ENCODE peak calls at places on chromosomes 1 and 21, in nine cellular contexts. One of them, this sample, is unnamed.

GRCh38 chr1:70142120-70142519 is 63.3 kb downstream of the LRRC40 start:
- DNase-seq in heart left ventricle: no peak
- DNase-seq in left kidney: peak
- DNase-seq in Daoy: no peak
- DNase-seq in left cardiac atrium: no peak
- DNase-seq in activated T-helper 9 cell treated with anti-CD3 and anti-CD28 coated beads, Interleukin-2, amount 50 U/mL, for 16 hours: no peak
- DNase-seq in Calu3: no peak
- DNase-seq in RWPE1: no peak
- DNase-seq in foreskin fibroblast: peak
- DNase-seq in this sample: no peak

GRCh38 chr1:74437035-74437434 is 75.4 kb downstream of the LRRC53 start:
- DNase-seq in heart left ventricle: no peak
- DNase-seq in left kidney: no peak
- DNase-seq in Daoy: no peak
- DNase-seq in left cardiac atrium: no peak
- DNase-seq in activated T-helper 9 cell treated with anti-CD3 and anti-CD28 coated beads, Interleukin-2, amount 50 U/mL, for 16 hours: no peak
- DNase-seq in Calu3: no peak
- DNase-seq in RWPE1: no peak
- DNase-seq in foreskin fibroblast: no peak
- DNase-seq in this sample: no peak

GRCh38 chr1:72757843-72758242 is 475.5 kb upstream of the NEGR1 start:
- DNase-seq in heart left ventricle: no peak
- DNase-seq in left kidney: no peak
- DNase-seq in Daoy: no peak
- DNase-seq in left cardiac atrium: no peak
- DNase-seq in activated T-helper 9 cell treated with anti-CD3 and anti-CD28 coated beads, Interleukin-2, amount 50 U/mL, for 16 hours: no peak
- DNase-seq in Calu3: no peak
- DNase-seq in RWPE1: no peak
- DNase-seq in foreskin fibroblast: no peak
- DNase-seq in this sample: no peak

GRCh38 chr1:196131691-196132090 is 476.5 kb downstream of the KCNT2 start:
- DNase-seq in heart left ventricle: no peak
- DNase-seq in left kidney: no peak
- DNase-seq in Daoy: no peak
- DNase-seq in left cardiac atrium: no peak
- DNase-seq in activated T-helper 9 cell treated with anti-CD3 and anti-CD28 coated beads, Interleukin-2, amount 50 U/mL, for 16 hours: no peak
- DNase-seq in Calu3: no peak
- DNase-seq in RWPE1: no peak
- DNase-seq in foreskin fibroblast: no peak
- DNase-seq in this sample: no peak

GRCh38 chr1:2386636-2387611 is 4.4 kb downstream of the MORN1 start:
- DNase-seq in heart left ventricle: no peak
- DNase-seq in left kidney: no peak
- DNase-seq in Daoy: no peak
- DNase-seq in left cardiac atrium: peak
- DNase-seq in activated T-helper 9 cell treated with anti-CD3 and anti-CD28 coated beads, Interleukin-2, amount 50 U/mL, for 16 hours: no peak
- DNase-seq in Calu3: no peak
- DNase-seq in RWPE1: no peak
- DNase-seq in foreskin fibroblast: no peak
- DNase-seq in this sample: no peak

GRCh38 chr1:9194024-9194423 is 40.5 kb upstream of the H6PD start:
- DNase-seq in heart left ventricle: no peak
- DNase-seq in left kidney: no peak
- DNase-seq in Daoy: no peak
- DNase-seq in left cardiac atrium: no peak
- DNase-seq in activated T-helper 9 cell treated with anti-CD3 and anti-CD28 coated beads, Interleukin-2, amount 50 U/mL, for 16 hours: no peak
- DNase-seq in Calu3: peak
- DNase-seq in RWPE1: no peak
- DNase-seq in foreskin fibroblast: no peak
- DNase-seq in this sample: no peak

GRCh38 chr1:218711021-218711420 is 365.9 kb downstream of the TGFB2 start:
- DNase-seq in heart left ventricle: no peak
- DNase-seq in left kidney: no peak
- DNase-seq in Daoy: peak
- DNase-seq in left cardiac atrium: no peak
- DNase-seq in activated T-helper 9 cell treated with anti-CD3 and anti-CD28 coated beads, Interleukin-2, amount 50 U/mL, for 16 hours: no peak
- DNase-seq in Calu3: no peak
- DNase-seq in RWPE1: peak
- DNase-seq in foreskin fibroblast: no peak
- DNase-seq in this sample: no peak

GRCh38 chr1:232793944-232794343 is 11.3 kb upstream of the MAP10 start:
- DNase-seq in heart left ventricle: no peak
- DNase-seq in left kidney: peak
- DNase-seq in Daoy: peak
- DNase-seq in left cardiac atrium: no peak
- DNase-seq in activated T-helper 9 cell treated with anti-CD3 and anti-CD28 coated beads, Interleukin-2, amount 50 U/mL, for 16 hours: no peak
- DNase-seq in Calu3: peak
- DNase-seq in RWPE1: peak
- DNase-seq in foreskin fibroblast: peak
- DNase-seq in this sample: peak

GRCh38 chr1:197838836-197839235 is 63.6 kb upstream of the DENND1B start:
- DNase-seq in heart left ventricle: no peak
- DNase-seq in left kidney: no peak
- DNase-seq in Daoy: peak
- DNase-seq in left cardiac atrium: no peak
- DNase-seq in activated T-helper 9 cell treated with anti-CD3 and anti-CD28 coated beads, Interleukin-2, amount 50 U/mL, for 16 hours: no peak
- DNase-seq in Calu3: no peak
- DNase-seq in RWPE1: peak
- DNase-seq in foreskin fibroblast: peak
- DNase-seq in this sample: no peak

GRCh38 chr1:46172321-46172720 is 2.6 kb upstream of the TSPAN1 start:
- DNase-seq in heart left ventricle: no peak
- DNase-seq in left kidney: no peak
- DNase-seq in Daoy: no peak
- DNase-seq in left cardiac atrium: no peak
- DNase-seq in activated T-helper 9 cell treated with anti-CD3 and anti-CD28 coated beads, Interleukin-2, amount 50 U/mL, for 16 hours: no peak
- DNase-seq in Calu3: peak
- DNase-seq in RWPE1: no peak
- DNase-seq in foreskin fibroblast: no peak
- DNase-seq in this sample: no peak

GRCh38 chr21:31502537-31503143 is 156.9 kb upstream of the SOD1 start:
- DNase-seq in heart left ventricle: no peak
- DNase-seq in left kidney: no peak
- DNase-seq in Daoy: no peak
- DNase-seq in left cardiac atrium: no peak
- DNase-seq in activated T-helper 9 cell treated with anti-CD3 and anti-CD28 coated beads, Interleukin-2, amount 50 U/mL, for 16 hours: no peak
- DNase-seq in Calu3: no peak
- DNase-seq in RWPE1: no peak
- DNase-seq in foreskin fibroblast: no peak
- DNase-seq in this sample: no peak

GRCh38 chr1:201408176-201408814 is 9.2 kb upstream of the LAD1 start:
- DNase-seq in heart left ventricle: peak
- DNase-seq in left kidney: peak
- DNase-seq in Daoy: peak
- DNase-seq in left cardiac atrium: peak
- DNase-seq in activated T-helper 9 cell treated with anti-CD3 and anti-CD28 coated beads, Interleukin-2, amount 50 U/mL, for 16 hours: peak
- DNase-seq in Calu3: peak
- DNase-seq in RWPE1: peak
- DNase-seq in foreskin fibroblast: peak
- DNase-seq in this sample: peak

GRCh38 chr1:170853302-170853701 is 82.0 kb upstream of the MROH9 start:
- DNase-seq in heart left ventricle: no peak
- DNase-seq in left kidney: no peak
- DNase-seq in Daoy: no peak
- DNase-seq in left cardiac atrium: no peak
- DNase-seq in activated T-helper 9 cell treated with anti-CD3 and anti-CD28 coated beads, Interleukin-2, amount 50 U/mL, for 16 hours: no peak
- DNase-seq in Calu3: no peak
- DNase-seq in RWPE1: no peak
- DNase-seq in foreskin fibroblast: no peak
- DNase-seq in this sample: no peak

GRCh38 chr1:197067457-197067818 is 378 bp upstream of the F13B start:
- DNase-seq in heart left ventricle: no peak
- DNase-seq in left kidney: no peak
- DNase-seq in Daoy: no peak
- DNase-seq in left cardiac atrium: no peak
- DNase-seq in activated T-helper 9 cell treated with anti-CD3 and anti-CD28 coated beads, Interleukin-2, amount 50 U/mL, for 16 hours: no peak
- DNase-seq in Calu3: no peak
- DNase-seq in RWPE1: no peak
- DNase-seq in foreskin fibroblast: no peak
- DNase-seq in this sample: no peak

GRCh38 chr1:230196077-230196476 is 129.0 kb downstream of the GALNT2 start:
- DNase-seq in heart left ventricle: no peak
- DNase-seq in left kidney: no peak
- DNase-seq in Daoy: no peak
- DNase-seq in left cardiac atrium: no peak
- DNase-seq in activated T-helper 9 cell treated with anti-CD3 and anti-CD28 coated beads, Interleukin-2, amount 50 U/mL, for 16 hours: no peak
- DNase-seq in Calu3: no peak
- DNase-seq in RWPE1: no peak
- DNase-seq in foreskin fibroblast: no peak
- DNase-seq in this sample: no peak

GRCh38 chr1:2865000-2865399 is 63.5 kb upstream of the TTC34 start:
- DNase-seq in heart left ventricle: no peak
- DNase-seq in left kidney: no peak
- DNase-seq in Daoy: no peak
- DNase-seq in left cardiac atrium: peak
- DNase-seq in activated T-helper 9 cell treated with anti-CD3 and anti-CD28 coated beads, Interleukin-2, amount 50 U/mL, for 16 hours: no peak
- DNase-seq in Calu3: no peak
- DNase-seq in RWPE1: no peak
- DNase-seq in foreskin fibroblast: no peak
- DNase-seq in this sample: no peak

GRCh38 chr1:180270767-180271639 is 40.9 kb downstream of the LHX4 start:
- DNase-seq in heart left ventricle: peak
- DNase-seq in left kidney: peak
- DNase-seq in Daoy: peak
- DNase-seq in left cardiac atrium: no peak
- DNase-seq in activated T-helper 9 cell treated with anti-CD3 and anti-CD28 coated beads, Interleukin-2, amount 50 U/mL, for 16 hours: no peak
- DNase-seq in Calu3: no peak
- DNase-seq in RWPE1: peak
- DNase-seq in foreskin fibroblast: peak
- DNase-seq in this sample: no peak

GRCh38 chr1:62294211-62294610 is 25.0 kb downstream of the KANK4 start:
- DNase-seq in heart left ventricle: no peak
- DNase-seq in left kidney: peak
- DNase-seq in Daoy: peak
- DNase-seq in left cardiac atrium: no peak
- DNase-seq in activated T-helper 9 cell treated with anti-CD3 and anti-CD28 coated beads, Interleukin-2, amount 50 U/mL, for 16 hours: no peak
- DNase-seq in Calu3: peak
- DNase-seq in RWPE1: peak
- DNase-seq in foreskin fibroblast: no peak
- DNase-seq in this sample: no peak

GRCh38 chr1:94257451-94257850 is 20.1 kb upstream of the ARHGAP29 start:
- DNase-seq in heart left ventricle: no peak
- DNase-seq in left kidney: no peak
- DNase-seq in Daoy: no peak
- DNase-seq in left cardiac atrium: no peak
- DNase-seq in activated T-helper 9 cell treated with anti-CD3 and anti-CD28 coated beads, Interleukin-2, amount 50 U/mL, for 16 hours: no peak
- DNase-seq in Calu3: no peak
- DNase-seq in RWPE1: no peak
- DNase-seq in foreskin fibroblast: no peak
- DNase-seq in this sample: no peak

GRCh38 chr1:116966791-116967190 is 34.8 kb upstream of the CD101 start:
- DNase-seq in heart left ventricle: no peak
- DNase-seq in left kidney: no peak
- DNase-seq in Daoy: peak
- DNase-seq in left cardiac atrium: no peak
- DNase-seq in activated T-helper 9 cell treated with anti-CD3 and anti-CD28 coated beads, Interleukin-2, amount 50 U/mL, for 16 hours: no peak
- DNase-seq in Calu3: no peak
- DNase-seq in RWPE1: no peak
- DNase-seq in foreskin fibroblast: no peak
- DNase-seq in this sample: no peak

GRCh38 chr1:58836396-58836795 is 52.5 kb upstream of the JUN start:
- DNase-seq in heart left ventricle: no peak
- DNase-seq in left kidney: no peak
- DNase-seq in Daoy: no peak
- DNase-seq in left cardiac atrium: no peak
- DNase-seq in activated T-helper 9 cell treated with anti-CD3 and anti-CD28 coated beads, Interleukin-2, amount 50 U/mL, for 16 hours: no peak
- DNase-seq in Calu3: no peak
- DNase-seq in RWPE1: no peak
- DNase-seq in foreskin fibroblast: no peak
- DNase-seq in this sample: no peak

GRCh38 chr1:107829083-107829771 is 135.8 kb downstream of the VAV3 start:
- DNase-seq in heart left ventricle: no peak
- DNase-seq in left kidney: no peak
- DNase-seq in Daoy: peak
- DNase-seq in left cardiac atrium: no peak
- DNase-seq in activated T-helper 9 cell treated with anti-CD3 and anti-CD28 coated beads, Interleukin-2, amount 50 U/mL, for 16 hours: no peak
- DNase-seq in Calu3: no peak
- DNase-seq in RWPE1: no peak
- DNase-seq in foreskin fibroblast: no peak
- DNase-seq in this sample: no peak

GRCh38 chr1:8197493-8198282 is 120.2 kb upstream of the SLC45A1 start:
- DNase-seq in heart left ventricle: no peak
- DNase-seq in left kidney: no peak
- DNase-seq in Daoy: peak
- DNase-seq in left cardiac atrium: peak
- DNase-seq in activated T-helper 9 cell treated with anti-CD3 and anti-CD28 coated beads, Interleukin-2, amount 50 U/mL, for 16 hours: no peak
- DNase-seq in Calu3: peak
- DNase-seq in RWPE1: peak
- DNase-seq in foreskin fibroblast: peak
- DNase-seq in this sample: peak

GRCh38 chr1:48675251-48675650 is 101.4 kb downstream of the BEND5 start:
- DNase-seq in heart left ventricle: no peak
- DNase-seq in left kidney: no peak
- DNase-seq in Daoy: peak
- DNase-seq in left cardiac atrium: no peak
- DNase-seq in activated T-helper 9 cell treated with anti-CD3 and anti-CD28 coated beads, Interleukin-2, amount 50 U/mL, for 16 hours: no peak
- DNase-seq in Calu3: no peak
- DNase-seq in RWPE1: no peak
- DNase-seq in foreskin fibroblast: no peak
- DNase-seq in this sample: no peak

GRCh38 chr1:23100074-23100748 is 68.4 kb downstream of the LUZP1 start:
- DNase-seq in heart left ventricle: no peak
- DNase-seq in left kidney: peak
- DNase-seq in Daoy: peak
- DNase-seq in left cardiac atrium: no peak
- DNase-seq in activated T-helper 9 cell treated with anti-CD3 and anti-CD28 coated beads, Interleukin-2, amount 50 U/mL, for 16 hours: no peak
- DNase-seq in Calu3: no peak
- DNase-seq in RWPE1: peak
- DNase-seq in foreskin fibroblast: peak
- DNase-seq in this sample: peak

GRCh38 chr1:226443439-226443838 is 35.5 kb upstream of the PARP1 start:
- DNase-seq in heart left ventricle: no peak
- DNase-seq in left kidney: no peak
- DNase-seq in Daoy: peak
- DNase-seq in left cardiac atrium: no peak
- DNase-seq in activated T-helper 9 cell treated with anti-CD3 and anti-CD28 coated beads, Interleukin-2, amount 50 U/mL, for 16 hours: no peak
- DNase-seq in Calu3: no peak
- DNase-seq in RWPE1: peak
- DNase-seq in foreskin fibroblast: peak
- DNase-seq in this sample: no peak

GRCh38 chr1:23695667-23696066 is 4.1 kb downstream of the RPL11 start:
- DNase-seq in heart left ventricle: no peak
- DNase-seq in left kidney: no peak
- DNase-seq in Daoy: no peak
- DNase-seq in left cardiac atrium: no peak
- DNase-seq in activated T-helper 9 cell treated with anti-CD3 and anti-CD28 coated beads, Interleukin-2, amount 50 U/mL, for 16 hours: no peak
- DNase-seq in Calu3: no peak
- DNase-seq in RWPE1: no peak
- DNase-seq in foreskin fibroblast: no peak
- DNase-seq in this sample: no peak

GRCh38 chr1:23168079-23168461 is 586 bp downstream of the LUZP1 start:
- DNase-seq in heart left ventricle: peak
- DNase-seq in left kidney: peak
- DNase-seq in Daoy: peak
- DNase-seq in left cardiac atrium: peak
- DNase-seq in activated T-helper 9 cell treated with anti-CD3 and anti-CD28 coated beads, Interleukin-2, amount 50 U/mL, for 16 hours: peak
- DNase-seq in Calu3: peak
- DNase-seq in RWPE1: no peak
- DNase-seq in foreskin fibroblast: no peak
- DNase-seq in this sample: no peak

This sample was measured in iPS-NIHi11.